ENCODE peak calls at places on chromosomes 6 and 20, in seven cellular contexts. Z, U, F, Y, Q, B and D are unnamed samples.
A peak's percentile ranks its signal among the peaks of the same experiment; 100 is the strongest.

GRCh38 chr20:3686867-3687321 is 5.1 kb upstream of the ADAM33 start:
- DNase-seq in Z (peak; percentile 94), U (no peak), F (no peak), Y (no peak), Q (peak; percentile 74), B (no peak), D (peak; percentile 90)

GRCh38 chr6:157538163-157538562 is 157.2 kb downstream of the ZDHHC14 start:
- DNase-seq in Z (no peak), U (peak; percentile 13), F (no peak), Y (no peak), Q (no peak), B (no peak), D (no peak)

GRCh38 chr20:19012671-19013070 is 199.1 kb downstream of the SCP2D1 start:
- DNase-seq in Z (peak; percentile 56), U (peak; percentile 57), F (peak; percentile 33), Y (no peak), Q (peak; percentile 16), B (no peak), D (no peak)

GRCh38 chr6:106858653-106859092 is 115.9 kb downstream of the CD24 start:
- DNase-seq in Z (peak; percentile 62), U (no peak), F (no peak), Y (peak; percentile 85), Q (peak; percentile 87), B (no peak), D (no peak)

GRCh38 chr6:21325201-21325856 is 268.2 kb upstream of the SOX4 start:
- DNase-seq in Z (no peak), U (no peak), F (no peak), Y (no peak), Q (no peak), B (no peak), D (no peak)

GRCh38 chr20:8303651-8304050 is 171.6 kb downstream of the PLCB1 start:
- DNase-seq in Z (no peak), U (no peak), F (no peak), Y (no peak), Q (no peak), B (no peak), D (no peak)

GRCh38 chr20:4513720-4514119 is 208.0 kb upstream of the PRND start:
- DNase-seq in Z (no peak), U (no peak), F (no peak), Y (no peak), Q (no peak), B (no peak), D (no peak)

GRCh38 chr6:43614396-43614730 is 14.7 kb downstream of the GTPBP2 start:
- DNase-seq in Z (no peak), U (no peak), F (no peak), Y (no peak), Q (no peak), B (no peak), D (no peak)

GRCh38 chr20:22924949-22925612 is 110.0 kb upstream of the SSTR4 start:
- DNase-seq in Z (no peak), U (no peak), F (no peak), Y (no peak), Q (no peak), B (no peak), D (no peak)

GRCh38 chr20:42043921-42044320 is 425.7 kb upstream of the CHD6 start:
- DNase-seq in Z (no peak), U (peak; percentile 59), F (no peak), Y (no peak), Q (no peak), B (no peak), D (no peak)

GRCh38 chr6:139592011-139592410 is 217.6 kb upstream of the CITED2 start:
- DNase-seq in Z (no peak), U (no peak), F (no peak), Y (no peak), Q (no peak), B (no peak), D (no peak)

GRCh38 chr6:23656257-23656731 is 469.7 kb upstream of the NRSN1 start:
- DNase-seq in Z (no peak), U (no peak), F (no peak), Y (no peak), Q (no peak), B (no peak), D (no peak)

GRCh38 chr20:58141971-58142842 is 86.2 kb downstream of the ANKRD60 start:
- DNase-seq in Z (no peak), U (peak; percentile 22), F (no peak), Y (no peak), Q (no peak), B (no peak), D (no peak)

GRCh38 chr6:131949909-131950766 is 1.0 kb downstream of the CCN2 start:
- DNase-seq in Z (peak; percentile 87), U (peak; percentile 92), F (peak; percentile 81), Y (peak; percentile 86), Q (peak; percentile 83), B (peak; percentile 74), D (peak; percentile 91)

GRCh38 chr6:131948221-131948661 is 2.9 kb downstream of the CCN2 start:
- DNase-seq in Z (no peak), U (no peak), F (no peak), Y (no peak), Q (no peak), B (no peak), D (no peak)

GRCh38 chr6:131949615-131949908 is 1.6 kb downstream of the CCN2 start:
- DNase-seq in Z (no peak), U (no peak), F (no peak), Y (no peak), Q (no peak), B (no peak), D (no peak)

GRCh38 chr6:131946992-131947955 is 3.9 kb downstream of the CCN2 start:
- DNase-seq in Z (no peak), U (no peak), F (no peak), Y (no peak), Q (no peak), B (no peak), D (no peak)

DNA sequence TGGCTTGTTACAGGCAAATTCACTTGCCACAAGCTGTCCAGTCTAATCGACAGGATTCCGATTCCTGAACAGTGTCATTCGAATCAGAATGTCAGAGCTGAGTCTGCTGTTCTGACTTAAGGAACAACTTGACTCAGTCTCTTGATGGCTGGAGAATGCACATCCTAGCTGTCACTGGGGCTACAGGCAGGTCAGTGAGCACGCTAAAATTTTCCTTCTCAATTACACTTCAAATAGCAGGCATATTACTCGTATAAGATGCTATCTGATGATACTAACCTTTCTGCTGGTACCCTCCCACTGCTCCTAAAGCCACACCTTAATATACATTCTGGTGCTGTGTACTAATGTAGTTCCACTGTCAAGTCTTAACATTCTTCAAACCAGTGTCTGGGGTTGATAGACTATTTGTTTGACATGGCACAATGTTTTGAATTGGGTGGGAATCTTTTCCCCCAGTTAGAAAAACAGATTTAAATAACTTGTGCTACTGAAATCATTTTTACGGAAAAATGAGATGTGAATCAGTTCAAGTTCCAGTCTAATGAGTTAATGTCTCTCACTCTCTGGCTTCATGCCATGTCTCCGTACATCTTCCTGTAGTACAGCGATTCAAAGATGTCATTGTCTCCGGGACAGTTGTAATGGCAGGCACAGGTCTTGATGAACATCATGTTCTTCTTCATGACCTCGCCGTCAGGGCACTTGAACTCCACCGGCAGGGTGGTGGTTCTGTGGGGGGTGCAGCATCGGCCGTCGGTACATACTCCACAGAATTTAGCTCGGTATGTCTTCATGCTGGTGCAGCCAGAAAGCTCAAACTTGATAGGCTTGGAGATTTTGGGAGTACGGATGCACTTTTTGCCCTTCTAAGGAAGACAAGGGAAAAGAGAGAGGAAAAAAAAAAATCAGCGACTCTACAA is 2.2 kb downstream of the CCN2 start:
- DNase-seq in Z (peak; percentile 58), U (no peak), F (no peak), Y (peak; percentile 64), Q (no peak), B (no peak), D (no peak)
- H3K4me3 ChIP-seq in Z (peak overlapping the region; percentile 78), U (peak overlapping the region; percentile 81), F (peak overlapping the region; percentile 87), Y (peak overlapping the region; percentile 82), Q (peak overlapping the region; percentile 57), B (peak overlapping the region; percentile 61), D (peak overlapping the region; percentile 85)

GRCh38 chr6:75588947-75589346 is 12.7 kb upstream of the SENP6 start:
- DNase-seq in Z (no peak), U (no peak), F (no peak), Y (no peak), Q (no peak), B (no peak), D (no peak)

GRCh38 chr6:75590370-75590769 is 11.3 kb upstream of the SENP6 start:
- DNase-seq in Z (no peak), U (no peak), F (no peak), Y (no peak), Q (no peak), B (no peak), D (no peak)
- H3K27ac ChIP-seq in Z (no peak overlapping the region), U (no peak overlapping the region), F (no peak overlapping the region), Y (no peak overlapping the region), Q (no peak overlapping the region), B (no peak overlapping the region), D (no peak overlapping the region)

GRCh38 chr6:125259354-125259736 is 42.4 kb downstream of the HDDC2 start:
- DNase-seq in Z (no peak), U (no peak), F (no peak), Y (no peak), Q (no peak), B (no peak), D (no peak)
- H3K4me1 ChIP-seq in Z (no peaks in the 10 kb centered on the region), U (no peaks in the 10 kb centered on the region), F (no peaks in the 10 kb centered on the region), Y (peaks cover 43% of the 10 kb centered on the region), Q (no peaks in the 10 kb centered on the region), B (no peaks in the 10 kb centered on the region), D (no peaks in the 10 kb centered on the region)

DNA sequence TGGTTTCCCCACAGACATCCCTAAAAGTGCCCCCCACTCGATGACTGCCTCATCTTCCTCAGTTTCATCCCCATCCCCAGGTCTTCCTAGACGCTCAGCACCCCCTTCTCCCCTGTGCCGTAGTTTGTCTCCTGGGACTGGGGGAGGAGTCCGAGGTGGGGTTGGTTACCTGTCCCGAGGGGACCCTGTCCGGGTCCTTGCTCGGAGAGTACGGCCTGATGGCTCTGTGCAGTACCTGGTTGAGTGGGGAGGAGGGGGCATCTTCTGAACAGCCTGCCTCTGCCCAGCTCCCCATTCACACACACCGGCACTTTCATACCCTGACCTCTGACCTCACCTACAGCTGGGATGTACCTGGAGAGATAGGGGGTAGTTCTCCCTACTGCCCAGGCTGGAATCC is 2.1 kb downstream of the CUTA start:
- DNase-seq in Z (no peak), U (no peak), F (no peak), Y (no peak), Q (no peak), B (no peak), D (no peak)
- H3K4me3 ChIP-seq in Z (no peak overlapping the region), U (peak overlapping the region; percentile 97), F (no peak overlapping the region), Y (no peak overlapping the region), Q (no peak overlapping the region), B (peak overlapping the region; percentile 85), D (no peak overlapping the region)

GRCh38 chr20:45362804-45363610 is at the start of gene SYS1:
- DNase-seq in Z (peak; percentile 99), U (peak; percentile 99), F (peak; percentile 99), Y (peak; percentile 99), Q (peak; percentile 99), B (peak; percentile 99), D (peak; percentile 99)

GRCh38 chr20:45358282-45359068 is 4.5 kb upstream of the SYS1 start:
- DNase-seq in Z (peak; percentile 94), U (peak; percentile 45), F (no peak), Y (peak; percentile 66), Q (no peak), B (peak; percentile 88), D (peak; percentile 81)

GRCh38 chr20:45361794-45362193 is 1.2 kb upstream of the SYS1 start:
- DNase-seq in Z (no peak), U (peak; percentile 10), F (no peak), Y (no peak), Q (no peak), B (no peak), D (no peak)

GRCh38 chr20:45359069-45359405 is 3.9 kb upstream of the SYS1 start:
- DNase-seq in Z (peak; percentile 70), U (no peak), F (no peak), Y (no peak), Q (no peak), B (peak; percentile 81), D (peak; percentile 64)

GRCh38 chr20:45359406-45360148 is 3.4 kb upstream of the SYS1 start:
- DNase-seq in Z (peak; percentile 65), U (peak; percentile 51), F (no peak), Y (no peak), Q (peak; percentile 65), B (no peak), D (no peak)
- H3K27ac ChIP-seq in Z (peak overlapping the region; percentile 81), U (no peak overlapping the region), F (no peak overlapping the region), Y (peak overlapping the region; percentile 73), Q (peak overlapping the region; percentile 31), B (peak overlapping the region; percentile 92), D (peak overlapping the region; percentile 98)